ENCODE peak calls at places on chromosomes 12 and 14, in seven cellular contexts. F is BJ, U is fibroblast of pulmonary artery, O is astrocyte of the cerebellum, M is coronary artery, W is fibroblast of lung, P is B cell. L is an unnamed sample.

GRCh38 chr12:116432321-116432750 is 126.8 kb upstream of the MAP1LC3B2 start:
- DNase-seq in F (no peak), U (peak; percentile 94), O (no peak), M (no peak), W (peak; percentile 92), P (no peak), L (no peak)

GRCh38 chr12:18810537-18811253 is 72.8 kb downstream of the CAPZA3 start:
- DNase-seq in F (no peak), U (peak; percentile 38), O (no peak), M (no peak), W (peak; percentile 36), P (no peak), L (no peak)

GRCh38 chr12:92208613-92209121 is 63.0 kb upstream of the BTG1 start:
- DNase-seq in F (no peak), U (peak; percentile 74), O (no peak), M (no peak), W (peak; percentile 18), P (no peak), L (no peak)

GRCh38 chr12:99916555-99916954 is 68.2 kb downstream of the ANKS1B start:
- DNase-seq in F (no peak), U (no peak), O (no peak), M (no peak), W (no peak), P (no peak), L (no peak)

GRCh38 chr12:93229494-93230310 is 148.0 kb upstream of the NUDT4 start:
- DNase-seq in F (peak; percentile 72), U (peak; percentile 90), O (no peak), M (no peak), W (peak; percentile 98), P (no peak), L (no peak)

GRCh38 chr12:123062682-123063426 is 82.4 kb downstream of the ARL6IP4 start:
- DNase-seq in F (no peak), U (peak; percentile 52), O (no peak), M (peak; percentile 81), W (peak; percentile 76), P (no peak), L (no peak)

GRCh38 chr14:35405304-35405996 is 901 bp upstream of the NFKBIA start:
- DNase-seq in F (no peak), U (no peak), O (no peak), M (no peak), W (no peak), P (no peak), L (no peak)

GRCh38 chr12:26369588-26369987 is 174.2 kb downstream of the SSPN start:
- DNase-seq in F (peak; percentile 36), U (peak; percentile 79), O (peak; percentile 63), M (no peak), W (peak; percentile 74), P (no peak), L (no peak)

GRCh38 chr12:57201631-57202030 is 15.0 kb upstream of the NXPH4 start:
- DNase-seq in F (no peak), U (no peak), O (no peak), M (no peak), W (no peak), P (no peak), L (no peak)

GRCh38 chr12:58030566-58031279 is 89.4 kb downstream of the ATP23 start:
- DNase-seq in F (no peak), U (no peak), O (no peak), M (no peak), W (peak; percentile 7), P (no peak), L (no peak)

GRCh38 chr12:12172106-12172511 is 94.7 kb downstream of the LRP6 start:
- DNase-seq in F (peak; percentile 37), U (peak; percentile 60), O (peak; percentile 43), M (no peak), W (peak; percentile 63), P (no peak), L (no peak)

GRCh38 chr12:70756791-70757190 is 119.6 kb upstream of the PTPRB start:
- DNase-seq in F (no peak), U (no peak), O (no peak), M (no peak), W (no peak), P (no peak), L (no peak)

GRCh38 chr14:70919774-70920173 is 12.5 kb downstream of the PCNX1 start:
- DNase-seq in F (no peak), U (peak; percentile 67), O (no peak), M (no peak), W (peak; percentile 45), P (no peak), L (no peak)

GRCh38 chr14:59852350-59852749 is 18.2 kb downstream of the RTN1 start:
- DNase-seq in F (no peak), U (no peak), O (no peak), M (no peak), W (no peak), P (no peak), L (no peak)

GRCh38 chr14:68792022-68792829 is 641 bp downstream of the ZFP36L1 start:
- DNase-seq in F (no peak), U (no peak), O (no peak), M (peak; percentile 83), W (peak; percentile 25), P (no peak), L (peak; percentile 70)

GRCh38 chr12:125720961-125721360 is 655.7 kb downstream of the AACS start:
- DNase-seq in F (no peak), U (no peak), O (no peak), M (no peak), W (no peak), P (no peak), L (no peak)

GRCh38 chr14:55500219-55500701 is 59.8 kb upstream of the TBPL2 start:
- DNase-seq in F (no peak), U (no peak), O (no peak), M (no peak), W (no peak), P (no peak), L (no peak)

DNA sequence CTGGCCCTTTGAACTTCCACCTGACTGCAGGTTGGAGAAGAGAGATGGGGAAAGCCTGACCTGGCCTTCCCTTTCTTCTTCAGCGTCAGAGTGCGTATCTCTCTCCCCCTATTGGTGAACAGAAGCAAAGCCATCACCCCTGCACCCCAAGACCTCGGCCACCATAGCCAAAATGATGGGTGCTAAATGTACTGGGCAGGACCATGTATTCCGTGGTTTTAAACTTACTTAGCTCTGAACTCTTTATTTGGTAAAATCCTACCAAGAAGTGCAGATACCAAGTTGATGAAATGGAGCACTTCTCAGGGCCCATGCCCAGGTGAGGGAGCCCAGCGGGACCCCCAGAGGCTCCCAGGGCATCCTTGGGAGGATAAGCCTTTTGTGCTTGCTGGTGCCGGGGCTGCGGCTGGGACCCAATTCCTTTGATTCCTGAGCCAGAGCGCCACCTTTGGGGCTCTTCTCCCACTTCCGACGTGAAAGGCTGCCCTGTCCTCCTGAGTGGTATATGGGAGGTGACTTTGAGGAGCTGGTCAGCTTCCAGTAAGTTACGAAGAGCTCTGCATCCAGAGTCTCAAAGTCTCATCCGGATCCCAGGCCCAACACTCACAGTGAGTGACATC is 9.4 kb downstream of the CCND2 start:
- DNase-seq in F (no peak), U (no peak), O (no peak), M (no peak), W (no peak), P (no peak), L (no peak)
- TF ChIP-seq CTCF in F (no peak), U (no peak), O (no peak), M (no peak), W (no peak), P (no peak), L (peak; percentile 23)

DNA sequence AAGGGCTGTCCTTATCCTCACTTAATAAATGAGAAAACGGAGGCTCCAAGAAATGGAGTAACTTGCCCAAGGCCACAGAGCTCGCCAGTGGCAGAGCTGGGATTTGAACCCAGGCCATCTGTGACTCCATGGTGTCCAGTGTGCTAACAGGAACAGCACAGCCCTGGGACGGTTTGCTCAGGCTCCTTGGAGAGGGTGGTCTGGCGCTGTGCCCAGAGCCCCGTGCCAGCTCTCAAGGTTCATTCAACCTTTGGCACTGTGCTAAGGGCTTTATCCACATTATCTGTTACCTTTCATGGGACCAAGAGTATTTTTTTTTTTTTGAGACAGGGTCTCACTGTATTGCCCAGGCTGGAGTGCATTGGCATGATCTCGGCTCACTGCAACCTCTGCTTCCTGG is 8.1 kb downstream of the DAO start:
- DNase-seq in F (no peak), U (no peak), O (no peak), M (no peak), W (no peak), P (no peak), L (no peak)
- TF ChIP-seq CTCF in F (no peak), U (no peak), O (no peak), M (no peak), W (no peak), P (no peak), L (no peak)

GRCh38 chr12:4899361-4899760 is 10.3 kb upstream of the KCNA1 start:
- DNase-seq in F (no peak), U (no peak), O (no peak), M (no peak), W (no peak), P (no peak), L (no peak)
- TF ChIP-seq CTCF in F (no peak), U (no peak), O (peak; percentile 52), M (no peak), W (peak; percentile 6), P (no peak), L (peak; percentile 35)

GRCh38 chr14:77055981-77056380 is 27.5 kb upstream of the IRF2BPL start:
- DNase-seq in F (no peak), U (no peak), O (no peak), M (no peak), W (peak; percentile 53), P (no peak), L (no peak)

GRCh38 chr14:77051101-77051500 is 22.6 kb upstream of the IRF2BPL start:
- DNase-seq in F (no peak), U (no peak), O (no peak), M (peak; percentile 93), W (no peak), P (no peak), L (no peak)

GRCh38 chr14:77053046-77053841 is 24.7 kb upstream of the IRF2BPL start:
- DNase-seq in F (no peak), U (peak; percentile 77), O (no peak), M (no peak), W (peak; percentile 79), P (peak; percentile 90), L (peak; percentile 81)

GRCh38 chr14:77058082-77058481 is 29.6 kb upstream of the IRF2BPL start:
- DNase-seq in F (no peak), U (no peak), O (no peak), M (no peak), W (no peak), P (no peak), L (no peak)

GRCh38 chr14:77052281-77053044 is 24.0 kb upstream of the IRF2BPL start:
- DNase-seq in F (no peak), U (no peak), O (no peak), M (peak; percentile 76), W (no peak), P (no peak), L (no peak)
- TF ChIP-seq CTCF in F (no peak), U (no peak), O (no peak), M (no peak), W (no peak), P (no peak), L (no peak)

DNA sequence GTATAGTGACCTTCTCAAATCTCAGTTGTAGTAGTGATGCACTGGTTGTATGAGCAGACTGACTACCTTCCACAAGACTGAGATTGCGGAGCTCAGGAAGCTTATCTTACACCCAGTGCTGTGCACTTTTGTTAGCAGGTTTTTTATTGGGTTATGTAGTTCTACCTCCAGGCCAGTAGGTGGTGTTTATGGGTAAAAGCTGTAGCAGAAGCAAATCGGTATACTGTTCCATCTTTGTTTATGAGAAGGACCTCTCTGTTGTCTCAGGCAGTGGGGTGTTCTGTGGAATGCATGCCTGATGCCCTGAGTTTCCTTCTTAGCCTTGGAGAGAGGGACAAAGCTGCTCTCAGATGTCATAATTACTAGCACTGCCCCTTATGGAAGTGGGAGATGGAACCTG is 217.8 kb downstream of the LRFN5 start:
- DNase-seq in F (no peak), U (no peak), O (no peak), M (no peak), W (no peak), P (no peak), L (no peak)
- TF ChIP-seq CTCF in F (no peak), U (no peak), O (no peak), M (no peak), W (peak; percentile 12), P (no peak), L (peak; percentile 52)